ENCODE peak calls at places on chromosomes 13 and 19, in five cellular contexts. N is ovary, T is HepG2, Z is stomach, A is upper lobe of left lung. Y is an unnamed sample.

GRCh38 chr19:737591-738093 is 13.3 kb upstream of the MISP start:
- DNase-seq in N (peak; percentile 57), T (peak; percentile 41), Z (peak; percentile 52), A (no peak), Y (peak; percentile 72)

GRCh38 chr19:12825259-12826131 is 8.9 kb downstream of the RTBDN start:
- DNase-seq in N (no peak), T (no peak), Z (peak; percentile 30), A (no peak), Y (no peak)

GRCh38 chr19:30719189-30719990 is 347.2 kb downstream of the ZNF536 start:
- DNase-seq in N (peak; percentile 65), T (no peak), Z (peak; percentile 62), A (peak; percentile 34), Y (peak; percentile 60)

GRCh38 chr19:33293255-33294057 is 8.9 kb downstream of the CEBPA start:
- DNase-seq in N (no peak), T (peak; percentile 93), Z (no peak), A (peak; percentile 74), Y (peak; percentile 54)

GRCh38 chr13:30108913-30109237 is 198.5 kb downstream of the KATNAL1 start:
- DNase-seq in N (no peak), T (peak; percentile 33), Z (peak; percentile 92), A (peak; percentile 88), Y (peak; percentile 93)

GRCh38 chr19:50357178-50358100 is 8.0 kb downstream of the NAPSA start:
- DNase-seq in N (peak; percentile 85), T (peak; percentile 52), Z (peak; percentile 81), A (peak; percentile 83), Y (peak; percentile 79)

GRCh38 chr13:99307648-99308339 is 595 bp upstream of the GPR183 start:
- DNase-seq in N (no peak), T (no peak), Z (no peak), A (peak; percentile 85), Y (peak; percentile 41)

GRCh38 chr13:48000559-48001126 is 430 bp downstream of the SUCLA2 start:
- DNase-seq in N (peak; percentile 20), T (no peak), Z (peak; percentile 27), A (peak; percentile 26), Y (peak; percentile 26)

GRCh38 chr19:13262450-13262849 is 112.2 kb downstream of the IER2 start:
- DNase-seq in N (no peak), T (peak; percentile 38), Z (no peak), A (no peak), Y (no peak)

GRCh38 chr19:31541396-31541795 is 192.2 kb upstream of the TSHZ3 start:
- DNase-seq in N (no peak), T (no peak), Z (no peak), A (no peak), Y (no peak)

GRCh38 chr19:15194938-15195337 is 5.9 kb downstream of the NOTCH3 start:
- DNase-seq in N (no peak), T (no peak), Z (no peak), A (peak; percentile 40), Y (no peak)

GRCh38 chr13:22589880-22590279 is 590.9 kb upstream of the SGCG start:
- DNase-seq in N (no peak), T (no peak), Z (no peak), A (no peak), Y (no peak)

GRCh38 chr19:58572818-58573657 is at the start of gene MZF1:
- DNase-seq in N (peak; percentile 100), T (peak; percentile 99), Z (peak; percentile 100), A (peak; percentile 100), Y (peak; percentile 100)

GRCh38 chr13:31923134-31923763 is 108.3 kb upstream of the FRY start:
- DNase-seq in N (no peak), T (peak; percentile 3), Z (no peak), A (no peak), Y (no peak)

GRCh38 chr19:52248256-52248655 is 21.1 kb upstream of the ZNF766 start:
- DNase-seq in N (peak; percentile 58), T (peak; percentile 40), Z (peak; percentile 61), A (peak; percentile 32), Y (peak; percentile 66)

GRCh38 chr19:13045812-13046211 is 50.5 kb downstream of the NFIX start:
- DNase-seq in N (no peak), T (no peak), Z (no peak), A (no peak), Y (no peak)

GRCh38 chr19:55304980-55305379 is 20.2 kb downstream of the TMEM150B start:
- DNase-seq in N (no peak), T (no peak), Z (no peak), A (no peak), Y (no peak)

GRCh38 chr13:111317571-111318360 is 2.7 kb upstream of the TEX29 start:
- DNase-seq in N (no peak), T (no peak), Z (no peak), A (no peak), Y (no peak)

GRCh38 chr13:102845630-102846260 is at the start of gene ERCC5:
- DNase-seq in N (peak; percentile 93), T (peak; percentile 92), Z (peak; percentile 96), A (peak; percentile 89), Y (peak; percentile 96)
- TF ChIP-seq EP300 in N (no peak), T (no peak), Z (no peak), A (peak; percentile 34), Y (peak; percentile 71)

GRCh38 chr13:114118763-114119123 is 13.7 kb downstream of the RASA3 start:
- DNase-seq in N (no peak), T (no peak), Z (no peak), A (no peak), Y (no peak)
- H3K27ac ChIP-seq in N (peak overlapping the region; percentile 48), T (no peak overlapping the region), Z (peak overlapping the region; percentile 84), A (peak overlapping the region; percentile 73), Y (peak overlapping the region; percentile 77)

GRCh38 chr13:42271337-42272114 is 426 bp upstream of the AKAP11 start:
- DNase-seq in N (peak; percentile 96), T (peak; percentile 87), Z (peak; percentile 90), A (peak; percentile 93), Y (peak; percentile 94)
- TF ChIP-seq EP300 in N (no peak), T (no peak), Z (no peak), A (no peak), Y (no peak)

GRCh38 chr19:46080561-46080960 is 39.8 kb upstream of the IGFL4 start:
- DNase-seq in N (no peak), T (no peak), Z (no peak), A (no peak), Y (no peak)

GRCh38 chr19:46082728-46083050 is 41.8 kb downstream of the IGFL3 start:
- DNase-seq in N (no peak), T (no peak), Z (no peak), A (no peak), Y (no peak)

GRCh38 chr19:46077815-46078167 is 37.0 kb upstream of the IGFL4 start:
- DNase-seq in N (no peak), T (no peak), Z (no peak), A (no peak), Y (no peak)

GRCh38 chr19:46085888-46086287 is 38.6 kb downstream of the IGFL3 start:
- DNase-seq in N (no peak), T (no peak), Z (no peak), A (no peak), Y (no peak)

DNA sequence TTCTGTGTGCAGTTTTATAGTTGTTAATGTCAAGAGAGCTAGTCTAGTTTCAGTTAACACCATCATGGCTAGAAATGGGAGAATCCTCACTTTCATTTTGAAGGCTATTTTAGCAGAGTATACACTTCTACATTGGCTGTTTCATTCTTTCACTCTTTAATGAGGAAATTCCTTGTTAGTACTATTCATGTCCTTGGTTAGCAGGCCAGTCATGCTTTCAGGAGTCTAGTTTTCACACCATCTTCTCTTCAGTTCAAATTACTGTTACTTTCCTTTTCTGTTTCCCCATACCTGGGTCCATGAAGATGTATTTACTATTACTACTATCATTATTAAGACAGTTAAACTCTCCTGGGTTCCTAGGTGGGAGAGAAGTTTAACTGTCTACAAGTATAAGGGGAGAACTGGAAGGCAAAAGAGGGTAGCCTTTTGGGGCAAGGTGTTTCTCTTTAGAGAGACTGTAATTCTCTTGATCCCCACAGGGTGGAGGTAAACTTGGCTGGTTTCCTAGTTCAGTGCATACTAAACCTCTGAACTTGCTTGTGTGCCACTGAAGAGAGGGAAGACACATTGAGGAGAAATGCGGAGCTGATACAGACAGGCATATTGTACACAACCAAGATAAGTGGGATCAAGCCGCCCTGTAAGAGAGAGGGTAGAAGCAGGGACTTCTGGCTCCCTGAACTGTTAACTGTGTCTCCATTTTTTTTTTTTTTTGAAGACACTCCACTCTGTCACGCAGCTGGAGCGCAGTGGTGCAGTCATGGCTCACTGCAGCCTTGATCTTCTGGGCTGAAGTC is 41.3 kb upstream of the IGFL4 start:
- DNase-seq in N (no peak), T (peak; percentile 41), Z (no peak), A (no peak), Y (no peak)
- H3K27ac ChIP-seq in N (no peak overlapping the region), T (no peak overlapping the region), Z (no peak overlapping the region), A (no peak overlapping the region), Y (no peak overlapping the region)

Y was measured in transverse colon.